ENCODE peak calls at places on chromosome 10, in eight cellular contexts. H is H9; D is NCI-H526; U is tibial nerve; V is T-cell; R is amniotic epithelial cell; E is stimulated activated CD8-positive, alpha-beta memory T cell treated with anti-CD3 and anti-CD28 coated beads, Interleukin-4, amount 100 ng/mL, for 1 hour; A is A549. T is an unnamed sample.

GRCh38 chr10:32112055-32112454 is 55.8 kb upstream of the KIF5B start:
- DNase-seq in V (no peak), E (no peak), U (no peak), H (no peak), A (peak), R (peak), D (no peak), T (no peak)

GRCh38 chr10:42543840-42544372 is 94.5 kb downstream of the ZNF33B start:
- DNase-seq in R (no peak), E (no peak), V (no peak), D (no peak), U (no peak), H (no peak), A (no peak), T (peak)

GRCh38 chr10:7054915-7055314 is 355.9 kb downstream of the SFMBT2 start:
- DNase-seq in E (no peak), A (peak), D (no peak), V (no peak), H (no peak), U (no peak), R (no peak), T (no peak)

GRCh38 chr10:63120554-63120953 is 12.6 kb upstream of the NRBF2 start:
- DNase-seq in R (peak), E (no peak), V (no peak), H (no peak), D (no peak), U (no peak), A (no peak), T (no peak)

GRCh38 chr10:110040767-110041478 is 33.1 kb downstream of the ADD3 start:
- DNase-seq in H (no peak), E (no peak), A (peak), V (no peak), R (no peak), U (no peak), D (no peak), T (no peak)

GRCh38 chr10:70132098-70133029 is at the start of gene AIFM2:
- DNase-seq in E (no peak), A (peak), D (no peak), U (peak), V (peak), H (peak), R (peak), T (no peak)

GRCh38 chr10:11018426-11018818 is 750 bp downstream of the CELF2 start:
- DNase-seq in U (no peak), D (no peak), E (no peak), A (no peak), R (no peak), H (peak), V (no peak), T (no peak)

GRCh38 chr10:88791924-88792323 is 10.6 kb upstream of the LIPM start:
- DNase-seq in A (peak), H (peak), V (no peak), E (no peak), U (no peak), D (peak), R (peak), T (no peak)

GRCh38 chr10:120421250-120421649 is 35.8 kb upstream of the PLPP4 start:
- DNase-seq in A (no peak), U (no peak), R (no peak), D (no peak), E (no peak), H (no peak), V (no peak), T (no peak)

GRCh38 chr10:5668429-5668828 is 2.0 kb upstream of the ASB13 start:
- DNase-seq in R (no peak), H (no peak), D (no peak), A (no peak), E (no peak), V (no peak), U (no peak), T (no peak)

GRCh38 chr10:6786579-6787031 is 206.5 kb upstream of the PRKCQ start:
- DNase-seq in V (no peak), R (peak), H (no peak), A (peak), E (no peak), U (no peak), D (no peak), T (peak)

GRCh38 chr10:100340948-100341847 is 5.8 kb upstream of the SCD start:
- DNase-seq in V (no peak), E (no peak), H (no peak), U (peak), D (no peak), A (no peak), R (no peak), T (peak)

GRCh38 chr10:99827906-99828305 is 45.5 kb downstream of the ABCC2 start:
- DNase-seq in U (no peak), R (peak), V (no peak), H (no peak), A (no peak), E (no peak), D (no peak), T (no peak)

GRCh38 chr10:63799511-63799910 is 278.3 kb downstream of the REEP3 start:
- DNase-seq in V (no peak), U (no peak), D (no peak), A (no peak), E (no peak), R (no peak), H (no peak), T (no peak)

GRCh38 chr10:102254426-102254825 is 9.1 kb downstream of the GBF1 start:
- DNase-seq in R (peak), E (no peak), U (no peak), H (no peak), A (no peak), D (no peak), V (no peak), T (no peak)

GRCh38 chr10:23293145-23293724 is 51.4 kb downstream of the C10orf67 start:
- DNase-seq in R (peak), A (peak), D (peak), U (no peak), E (no peak), H (peak), V (no peak), T (peak)

GRCh38 chr10:9096288-9096687 is 1041.8 kb downstream of the GATA3 start:
- DNase-seq in U (no peak), H (no peak), V (peak), A (no peak), R (no peak), D (no peak), E (no peak), T (no peak)

GRCh38 chr10:49080965-49081364 is 34.4 kb downstream of the VSTM4 start:
- DNase-seq in U (no peak), V (no peak), R (no peak), D (no peak), A (no peak), H (no peak), E (no peak), T (no peak)

GRCh38 chr10:26881600-26882331 is 21.0 kb upstream of the ABI1 start:
- DNase-seq in H (no peak), V (no peak), E (no peak), A (peak), U (no peak), R (peak), D (peak), T (peak)

GRCh38 chr10:22997102-22997501 is 69.2 kb downstream of the ARMC3 start:
- DNase-seq in V (no peak), D (no peak), R (peak), E (no peak), U (no peak), H (peak), A (peak), T (peak)

GRCh38 chr10:8923096-8923495 is 868.6 kb downstream of the GATA3 start:
- DNase-seq in D (no peak), U (no peak), E (no peak), H (no peak), A (no peak), R (no peak), V (no peak), T (no peak)